ENCODE peak calls at places on chromosomes 12 and 14, in five cellular contexts. F, D, H, Y and T are unnamed samples.

GRCh38 chr14:99781091-99781490 is 12.1 kb upstream of the EML1 start:
- DNase-seq in F (no peak), D (no peak), H (no peak), Y (no peak), T (no peak)

GRCh38 chr14:90523961-90524875 is 127.4 kb downstream of the CALM1 start:
- DNase-seq in F (no peak), D (no peak), H (no peak), Y (no peak), T (no peak)

GRCh38 chr14:50364792-50365191 is 31.9 kb downstream of the CDKL1 start:
- DNase-seq in F (no peak), D (no peak), H (no peak), Y (no peak), T (no peak)

GRCh38 chr12:71591601-71592000 is 72.0 kb downstream of the ZFC3H1 start:
- DNase-seq in F (no peak), D (no peak), H (no peak), Y (no peak), T (no peak)

GRCh38 chr14:56878766-56879165 is 68.5 kb upstream of the OTX2 start:
- DNase-seq in F (no peak), D (no peak), H (no peak), Y (no peak), T (no peak)

GRCh38 chr14:76848879-76849278 is 22.7 kb downstream of the LRRC74A start:
- DNase-seq in F (no peak), D (peak), H (no peak), Y (no peak), T (no peak)

GRCh38 chr14:90714811-90715210 is 101.4 kb downstream of the TTC7B start:
- DNase-seq in F (peak), D (no peak), H (no peak), Y (no peak), T (no peak)

GRCh38 chr12:30769802-30770201 is 15.1 kb upstream of the CAPRIN2 start:
- DNase-seq in F (no peak), D (no peak), H (no peak), Y (no peak), T (no peak)

GRCh38 chr12:44835641-44836379 is 40.3 kb downstream of the NELL2 start:
- DNase-seq in F (no peak), D (no peak), H (no peak), Y (no peak), T (no peak)

GRCh38 chr12:16350682-16351081 is 3.2 kb downstream of the MGST1 start:
- DNase-seq in F (peak), D (peak), H (no peak), Y (no peak), T (no peak)

GRCh38 chr12:76329163-76329562 is 19.1 kb downstream of the BBS10 start:
- DNase-seq in F (peak), D (peak), H (no peak), Y (no peak), T (peak)

GRCh38 chr12:7289743-7290142 is 14.1 kb upstream of the ACSM4 start:
- DNase-seq in F (no peak), D (peak), H (no peak), Y (no peak), T (no peak)

GRCh38 chr12:56248711-56249110 is 9.5 kb downstream of the ANKRD52 start:
- DNase-seq in F (no peak), D (no peak), H (no peak), Y (no peak), T (no peak)

GRCh38 chr12:28191018-28191595 is 851 bp downstream of the CCDC91 start:
- DNase-seq in F (peak), D (no peak), H (no peak), Y (no peak), T (no peak)

DNA sequence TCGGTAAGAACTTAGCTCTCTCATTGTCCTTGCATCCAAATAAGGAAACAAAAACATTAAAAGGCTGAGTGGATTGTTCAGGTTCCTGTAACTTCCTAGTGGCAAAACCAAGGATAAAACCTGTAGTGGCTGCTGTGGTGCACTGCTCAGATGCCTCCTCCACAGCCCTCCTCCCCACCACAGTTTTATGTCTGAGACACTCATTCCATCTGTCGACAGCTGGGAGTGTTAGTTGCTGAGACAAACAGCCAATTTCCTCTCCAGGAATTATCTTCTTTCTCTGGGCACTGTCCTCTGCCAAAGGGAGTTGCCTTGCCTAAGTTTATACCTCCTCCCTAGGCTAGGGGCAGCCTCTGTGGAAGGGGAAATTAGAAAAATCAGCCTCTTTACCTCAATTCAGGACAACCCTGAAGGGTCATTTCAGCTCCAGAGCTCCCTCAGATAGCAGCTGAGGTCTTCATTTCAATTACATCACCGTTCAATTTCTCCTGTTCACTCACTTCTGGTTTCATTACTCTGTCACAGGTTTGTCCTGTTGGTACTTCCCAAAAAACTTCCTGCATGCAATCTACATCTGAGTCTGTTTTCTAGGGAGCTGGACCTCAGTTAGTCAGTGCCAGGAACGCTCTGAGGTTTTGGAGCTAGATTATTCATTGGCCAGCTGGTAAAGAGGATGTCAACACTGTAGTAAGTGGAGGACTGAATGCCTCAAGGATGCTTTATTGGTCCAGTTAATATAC is 74.9 kb upstream of the ATP2B1 start:
- DNase-seq in F (peak), D (peak), H (no peak), Y (peak), T (peak)
- H3K4me3 ChIP-seq in F (no peak), D (no peak), H (no peak), Y (no peak), T (no peak)

GRCh38 chr12:120047072-120047471 is 58.0 kb downstream of the BICDL1 start:
- DNase-seq in F (no peak), D (no peak), H (no peak), Y (no peak), T (no peak)
- H3K4me3 ChIP-seq in F (no peak), D (no peak), H (no peak), Y (no peak), T (no peak)

GRCh38 chr14:65170318-65170717 is 68.0 kb upstream of the MAX start:
- DNase-seq in F (no peak), D (no peak), H (no peak), Y (no peak), T (no peak)
- H3K4me3 ChIP-seq in F (no peak), D (peak), H (no peak), Y (no peak), T (no peak)

DNA sequence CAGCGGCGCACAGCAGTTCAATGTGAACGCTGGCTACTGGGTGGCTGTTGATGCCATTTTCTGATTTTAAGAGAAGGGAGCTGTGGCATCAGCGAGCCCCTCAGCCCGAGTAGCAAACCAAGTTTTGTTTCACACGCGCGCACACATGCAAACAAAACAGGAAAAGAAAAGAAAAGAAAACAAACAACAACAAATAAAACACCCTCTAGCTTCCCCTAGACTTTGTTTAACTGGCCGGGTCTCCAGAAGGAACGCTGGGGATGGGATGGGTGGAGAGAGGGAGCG is 540 bp downstream of the PAX9 start:
- DNase-seq in F (no peak), D (no peak), H (no peak), Y (no peak), T (no peak)
- H3K4me3 ChIP-seq in F (no peak), D (peak), H (peak), Y (peak), T (no peak)

GRCh38 chr14:22071001-22071400 is 397.4 kb upstream of the OR4E1 start:
- DNase-seq in F (no peak), D (no peak), H (no peak), Y (no peak), T (no peak)
- H3K4me3 ChIP-seq in F (no peak), D (no peak), H (no peak), Y (peak), T (no peak)